ENCODE peak calls at places on chromosomes 16 and 17, in four cellular contexts. F, X, B and E are unnamed samples.

GRCh38 chr17:17479209-17479608 is 2.4 kb downstream of the MED9 start:
- DNase-seq in B (no peak), F (no peak), X (no peak), E (no peak)

GRCh38 chr17:17645961-17646360 is 35.3 kb upstream of the RAI1 start:
- DNase-seq in B (no peak), X (no peak), F (no peak), E (no peak)

GRCh38 chr17:28871056-28871579 is 16.3 kb downstream of the ERAL1 start:
- DNase-seq in F (no peak), X (no peak), B (peak), E (no peak)

GRCh38 chr17:12768267-12768666 is 21.0 kb upstream of the ARHGAP44 start:
- DNase-seq in F (no peak), X (no peak), B (no peak), E (no peak)

GRCh38 chr16:47234-47633 is 6.2 kb downstream of the POLR3K start:
- DNase-seq in X (no peak), F (no peak), B (no peak), E (no peak)

GRCh38 chr16:77763994-77764393 is 24.4 kb upstream of the VAT1L start:
- DNase-seq in F (peak), B (no peak), X (no peak), E (no peak)

GRCh38 chr16:743794-744500 is 3.1 kb upstream of the CIAO3 start:
- DNase-seq in X (no peak), B (no peak), F (no peak), E (no peak)

GRCh38 chr16:51144203-51144602 is 6.9 kb downstream of the SALL1 start:
- DNase-seq in F (peak), X (no peak), B (no peak), E (no peak)

GRCh38 chr17:77496831-77497577 is 356.2 kb downstream of the SEC14L1 start:
- DNase-seq in X (no peak), B (no peak), F (no peak), E (no peak)

GRCh38 chr17:28999216-28999615 is 6.6 kb downstream of the SEZ6 start:
- DNase-seq in X (no peak), B (no peak), F (no peak), E (no peak)

GRCh38 chr17:38861399-38861843 is 7.9 kb upstream of the RPL23 start:
- DNase-seq in B (no peak), F (no peak), X (no peak), E (no peak)

GRCh38 chr16:15952265-15952711 is 2.9 kb downstream of the ABCC1 start:
- DNase-seq in F (no peak), X (no peak), B (no peak), E (no peak)

GRCh38 chr16:31134625-31135534 is 647 bp downstream of the PRSS8 start:
- DNase-seq in F (no peak), X (no peak), B (no peak), E (no peak)

GRCh38 chr17:58317421-58318064 is 11.1 kb downstream of the TSPOAP1 start:
- DNase-seq in F (peak), B (peak), X (peak), E (peak)

GRCh38 chr17:13395872-13396271 is 205.9 kb downstream of the HS3ST3A1 start:
- DNase-seq in X (no peak), F (no peak), B (no peak), E (no peak)

GRCh38 chr16:68884867-68885266 is 41.5 kb downstream of the TANGO6 start:
- DNase-seq in B (no peak), F (no peak), X (no peak), E (no peak)

GRCh38 chr17:51000835-51001638 is 119.6 kb downstream of the SPAG9 start:
- DNase-seq in F (peak), X (no peak), B (no peak), E (peak)

GRCh38 chr17:79180358-79181005 is 105.9 kb downstream of the ENGASE start:
- DNase-seq in B (no peak), F (no peak), X (no peak), E (no peak)

GRCh38 chr16:51816929-51817328 is 665.9 kb upstream of the SALL1 start:
- DNase-seq in X (no peak), F (no peak), B (no peak), E (peak)

GRCh38 chr17:46061435-46061834 is 62.4 kb downstream of the STH start:
- DNase-seq in F (peak), X (no peak), B (no peak), E (peak)

GRCh38 chr16:3548859-3549258 is 28.3 kb downstream of the NLRC3 start:
- DNase-seq in B (no peak), X (no peak), F (no peak), E (no peak)

GRCh38 chr17:18381953-18382245 is 4.3 kb downstream of the EVPLL start:
- DNase-seq in X (no peak), F (no peak), B (no peak), E (no peak)

GRCh38 chr16:52611817-52612673 is 65.1 kb upstream of the TOX3 start:
- DNase-seq in B (no peak), X (no peak), F (no peak), E (no peak)

GRCh38 chr16:10972956-10973464 is 28.6 kb downstream of the CLEC16A start:
- DNase-seq in B (no peak), X (no peak), F (no peak), E (no peak)

GRCh38 chr17:12512712-12513355 is 152.9 kb upstream of the MYOCD start:
- DNase-seq in X (no peak), F (peak), B (no peak), E (peak)

GRCh38 chr17:1626333-1626732 is 2.3 kb downstream of the SLC43A2 start:
- DNase-seq in F (no peak), X (no peak), B (no peak), E (no peak)

GRCh38 chr17:48293319-48294192 is 136.5 kb downstream of the SKAP1 start:
- DNase-seq in X (no peak), F (peak), B (no peak), E (no peak)

GRCh38 chr16:17345043-17345442 is 125.7 kb downstream of the XYLT1 start:
- DNase-seq in X (peak), B (no peak), F (no peak), E (no peak)